ENCODE peak calls at places on chromosomes 2 and 18, in seven cellular contexts. One of them, this sample, is unnamed.

GRCh38 chr2:128777091-128778045 is 458.7 kb upstream of the HS6ST1 start:
- DNase-seq in AG04449: no peak
- DNase-seq in transverse colon: no peak
- DNase-seq in H9: peak
- DNase-seq in astrocyte: no peak
- DNase-seq in progenitor cell of endocrine pancreas: no peak
- DNase-seq in IMR-90: no peak
- DNase-seq in this sample: peak

GRCh38 chr2:232129483-232129882 is 168.0 kb downstream of the DIS3L2 start:
- DNase-seq in IMR-90: no peak
- DNase-seq in progenitor cell of endocrine pancreas: no peak
- DNase-seq in transverse colon: no peak
- DNase-seq in astrocyte: peak
- DNase-seq in H9: no peak
- DNase-seq in AG04449: no peak
- DNase-seq in this sample: no peak

GRCh38 chr2:8214221-8214620 is 467.6 kb upstream of the ID2 start:
- DNase-seq in AG04449: no peak
- DNase-seq in transverse colon: no peak
- DNase-seq in progenitor cell of endocrine pancreas: no peak
- DNase-seq in IMR-90: peak
- DNase-seq in astrocyte: no peak
- DNase-seq in H9: no peak
- DNase-seq in this sample: no peak

GRCh38 chr2:148259674-148260073 is 238.8 kb downstream of the MBD5 start:
- DNase-seq in H9: no peak
- DNase-seq in transverse colon: no peak
- DNase-seq in IMR-90: peak
- DNase-seq in progenitor cell of endocrine pancreas: no peak
- DNase-seq in AG04449: no peak
- DNase-seq in astrocyte: peak
- DNase-seq in this sample: no peak

GRCh38 chr2:54855434-54855833 is 132.0 kb downstream of the EML6 start:
- DNase-seq in AG04449: no peak
- DNase-seq in IMR-90: peak
- DNase-seq in transverse colon: no peak
- DNase-seq in progenitor cell of endocrine pancreas: no peak
- DNase-seq in H9: no peak
- DNase-seq in astrocyte: peak
- DNase-seq in this sample: no peak

GRCh38 chr2:207334631-207335371 is 169.1 kb upstream of the KLF7 start:
- DNase-seq in transverse colon: peak
- DNase-seq in AG04449: peak
- DNase-seq in progenitor cell of endocrine pancreas: no peak
- DNase-seq in H9: peak
- DNase-seq in IMR-90: peak
- DNase-seq in astrocyte: peak
- DNase-seq in this sample: no peak

GRCh38 chr2:166158546-166158945 is 30.7 kb upstream of the SCN1A start:
- DNase-seq in AG04449: no peak
- DNase-seq in transverse colon: no peak
- DNase-seq in IMR-90: no peak
- DNase-seq in H9: no peak
- DNase-seq in progenitor cell of endocrine pancreas: no peak
- DNase-seq in astrocyte: peak
- DNase-seq in this sample: no peak

GRCh38 chr2:180927030-180927686 is 53.2 kb upstream of the UBE2E3 start:
- DNase-seq in AG04449: no peak
- DNase-seq in astrocyte: no peak
- DNase-seq in progenitor cell of endocrine pancreas: no peak
- DNase-seq in IMR-90: peak
- DNase-seq in transverse colon: no peak
- DNase-seq in H9: no peak
- DNase-seq in this sample: no peak

GRCh38 chr2:148927010-148927409 is 52.0 kb downstream of the KIF5C start:
- DNase-seq in AG04449: no peak
- DNase-seq in transverse colon: peak
- DNase-seq in IMR-90: no peak
- DNase-seq in astrocyte: no peak
- DNase-seq in progenitor cell of endocrine pancreas: no peak
- DNase-seq in H9: no peak
- DNase-seq in this sample: no peak

GRCh38 chr2:237878321-237879057 is 19.1 kb downstream of the RAMP1 start:
- DNase-seq in progenitor cell of endocrine pancreas: no peak
- DNase-seq in AG04449: no peak
- DNase-seq in H9: no peak
- DNase-seq in IMR-90: no peak
- DNase-seq in transverse colon: no peak
- DNase-seq in astrocyte: no peak
- DNase-seq in this sample: no peak

GRCh38 chr2:71608441-71608840 is 155.1 kb downstream of the DYSF start:
- DNase-seq in progenitor cell of endocrine pancreas: no peak
- DNase-seq in AG04449: no peak
- DNase-seq in H9: peak
- DNase-seq in transverse colon: no peak
- DNase-seq in astrocyte: no peak
- DNase-seq in IMR-90: no peak
- DNase-seq in this sample: peak

GRCh38 chr18:67600181-67600631 is 83.7 kb upstream of the DSEL start:
- DNase-seq in transverse colon: no peak
- DNase-seq in astrocyte: peak
- DNase-seq in AG04449: no peak
- DNase-seq in H9: no peak
- DNase-seq in IMR-90: peak
- DNase-seq in progenitor cell of endocrine pancreas: no peak
- DNase-seq in this sample: no peak

GRCh38 chr2:149825473-149825872 is 237.9 kb upstream of the MMADHC start:
- DNase-seq in H9: no peak
- DNase-seq in IMR-90: no peak
- DNase-seq in progenitor cell of endocrine pancreas: no peak
- DNase-seq in transverse colon: no peak
- DNase-seq in AG04449: no peak
- DNase-seq in astrocyte: no peak
- DNase-seq in this sample: no peak

GRCh38 chr2:56184500-56184996 is 758 bp downstream of the CCDC85A start:
- DNase-seq in H9: peak
- DNase-seq in progenitor cell of endocrine pancreas: peak
- DNase-seq in AG04449: no peak
- DNase-seq in IMR-90: no peak
- DNase-seq in astrocyte: peak
- DNase-seq in transverse colon: no peak
- DNase-seq in this sample: peak

GRCh38 chr2:205596581-205596980 is 85.7 kb upstream of the NRP2 start:
- DNase-seq in AG04449: no peak
- DNase-seq in progenitor cell of endocrine pancreas: no peak
- DNase-seq in IMR-90: no peak
- DNase-seq in astrocyte: no peak
- DNase-seq in transverse colon: no peak
- DNase-seq in H9: no peak
- DNase-seq in this sample: no peak

GRCh38 chr18:13558132-13558531 is 168.2 kb downstream of the FAM210A start:
- DNase-seq in progenitor cell of endocrine pancreas: no peak
- DNase-seq in transverse colon: no peak
- DNase-seq in H9: peak
- DNase-seq in IMR-90: peak
- DNase-seq in AG04449: no peak
- DNase-seq in astrocyte: peak
- DNase-seq in this sample: peak

GRCh38 chr2:168470880-168471475 is 14.9 kb downstream of the CERS6 start:
- DNase-seq in H9: peak
- DNase-seq in IMR-90: no peak
- DNase-seq in transverse colon: no peak
- DNase-seq in astrocyte: no peak
- DNase-seq in progenitor cell of endocrine pancreas: no peak
- DNase-seq in AG04449: no peak
- DNase-seq in this sample: no peak

GRCh38 chr18:75269140-75269676 is 58.6 kb downstream of the TSHZ1 start:
- DNase-seq in astrocyte: no peak
- DNase-seq in transverse colon: no peak
- DNase-seq in progenitor cell of endocrine pancreas: no peak
- DNase-seq in H9: no peak
- DNase-seq in IMR-90: no peak
- DNase-seq in AG04449: no peak
- DNase-seq in this sample: no peak

GRCh38 chr2:151182396-151182795 is 79.3 kb downstream of the RBM43 start:
- DNase-seq in transverse colon: no peak
- DNase-seq in IMR-90: no peak
- DNase-seq in progenitor cell of endocrine pancreas: no peak
- DNase-seq in AG04449: no peak
- DNase-seq in H9: no peak
- DNase-seq in astrocyte: no peak
- DNase-seq in this sample: no peak

GRCh38 chr2:219820767-219821166 is 193.3 kb downstream of the SLC4A3 start:
- DNase-seq in H9: no peak
- DNase-seq in progenitor cell of endocrine pancreas: no peak
- DNase-seq in astrocyte: no peak
- DNase-seq in IMR-90: no peak
- DNase-seq in transverse colon: no peak
- DNase-seq in AG04449: no peak
- DNase-seq in this sample: no peak

GRCh38 chr18:52582516-52582915 is 242.5 kb downstream of the DCC start:
- DNase-seq in AG04449: no peak
- DNase-seq in progenitor cell of endocrine pancreas: no peak
- DNase-seq in transverse colon: no peak
- DNase-seq in IMR-90: no peak
- DNase-seq in astrocyte: no peak
- DNase-seq in H9: no peak
- DNase-seq in this sample: no peak

GRCh38 chr18:13211537-13211936 is 7.0 kb upstream of the LDLRAD4 start:
- DNase-seq in AG04449: no peak
- DNase-seq in H9: no peak
- DNase-seq in transverse colon: no peak
- DNase-seq in astrocyte: no peak
- DNase-seq in progenitor cell of endocrine pancreas: no peak
- DNase-seq in IMR-90: no peak
- DNase-seq in this sample: no peak

GRCh38 chr2:128424406-128424805 is 105.7 kb upstream of the HS6ST1 start:
- DNase-seq in astrocyte: no peak
- DNase-seq in transverse colon: no peak
- DNase-seq in IMR-90: no peak
- DNase-seq in H9: peak
- DNase-seq in AG04449: no peak
- DNase-seq in progenitor cell of endocrine pancreas: no peak
- DNase-seq in this sample: no peak

GRCh38 chr2:72991980-72992733 is 74.8 kb downstream of the EMX1 start:
- DNase-seq in astrocyte: no peak
- DNase-seq in AG04449: no peak
- DNase-seq in progenitor cell of endocrine pancreas: no peak
- DNase-seq in IMR-90: no peak
- DNase-seq in H9: peak
- DNase-seq in transverse colon: no peak
- DNase-seq in this sample: peak

GRCh38 chr2:72992734-72993102 is 75.4 kb downstream of the EMX1 start:
- DNase-seq in transverse colon: no peak
- DNase-seq in H9: no peak
- DNase-seq in AG04449: no peak
- DNase-seq in IMR-90: no peak
- DNase-seq in progenitor cell of endocrine pancreas: no peak
- DNase-seq in astrocyte: no peak
- DNase-seq in this sample: no peak

GRCh38 chr2:72994282-72994990 is 77.1 kb downstream of the SFXN5 start:
- DNase-seq in progenitor cell of endocrine pancreas: no peak
- DNase-seq in H9: peak
- DNase-seq in AG04449: no peak
- DNase-seq in transverse colon: no peak
- DNase-seq in astrocyte: no peak
- DNase-seq in IMR-90: no peak
- DNase-seq in this sample: peak

GRCh38 chr2:72993585-72994280 is 76.4 kb downstream of the EMX1 start:
- DNase-seq in H9: peak
- DNase-seq in astrocyte: no peak
- DNase-seq in AG04449: no peak
- DNase-seq in IMR-90: no peak
- DNase-seq in progenitor cell of endocrine pancreas: no peak
- DNase-seq in transverse colon: no peak
- DNase-seq in this sample: peak

GRCh38 chr2:72993147-72993546 is 75.8 kb downstream of the EMX1 start:
- DNase-seq in AG04449: no peak
- DNase-seq in progenitor cell of endocrine pancreas: no peak
- DNase-seq in H9: peak
- DNase-seq in astrocyte: no peak
- DNase-seq in IMR-90: peak
- DNase-seq in transverse colon: no peak
- DNase-seq in this sample: peak
- TF ChIP-seq CTCF in AG04449: peak
- TF ChIP-seq CTCF in progenitor cell of endocrine pancreas: peak
- TF ChIP-seq CTCF in H9: peak
- TF ChIP-seq CTCF in astrocyte: peak
- TF ChIP-seq CTCF in IMR-90: peak
- TF ChIP-seq CTCF in transverse colon: peak
- TF ChIP-seq CTCF in this sample: peak

GRCh38 chr2:106581755-106582430 is 94.7 kb downstream of the CD8B2 start:
- DNase-seq in transverse colon: peak
- DNase-seq in IMR-90: peak
- DNase-seq in AG04449: no peak
- DNase-seq in progenitor cell of endocrine pancreas: peak
- DNase-seq in H9: peak
- DNase-seq in astrocyte: peak
- DNase-seq in this sample: no peak
- TF ChIP-seq CTCF in transverse colon: no peak
- TF ChIP-seq CTCF in IMR-90: peak
- TF ChIP-seq CTCF in AG04449: peak
- TF ChIP-seq CTCF in progenitor cell of endocrine pancreas: no peak
- TF ChIP-seq CTCF in H9: no peak
- TF ChIP-seq CTCF in astrocyte: no peak
- TF ChIP-seq CTCF in this sample: no peak

GRCh38 chr2:240831594-240832204 is 11.7 kb upstream of the KIF1A start:
- DNase-seq in transverse colon: no peak
- DNase-seq in astrocyte: no peak
- DNase-seq in IMR-90: no peak
- DNase-seq in AG04449: no peak
- DNase-seq in progenitor cell of endocrine pancreas: no peak
- DNase-seq in H9: peak
- DNase-seq in this sample: no peak
- TF ChIP-seq CTCF in transverse colon: no peak
- TF ChIP-seq CTCF in astrocyte: no peak
- TF ChIP-seq CTCF in IMR-90: no peak
- TF ChIP-seq CTCF in AG04449: no peak
- TF ChIP-seq CTCF in progenitor cell of endocrine pancreas: no peak
- TF ChIP-seq CTCF in H9: no peak
- TF ChIP-seq CTCF in this sample: no peak

GRCh38 chr2:52611757-52612156 is 1155.8 kb upstream of the CHAC2 start:
- DNase-seq in transverse colon: no peak
- DNase-seq in IMR-90: no peak
- DNase-seq in AG04449: no peak
- DNase-seq in progenitor cell of endocrine pancreas: no peak
- DNase-seq in astrocyte: no peak
- DNase-seq in H9: no peak
- DNase-seq in this sample: no peak

GRCh38 chr2:52608030-52608429 is 1159.6 kb upstream of the CHAC2 start:
- DNase-seq in IMR-90: no peak
- DNase-seq in H9: no peak
- DNase-seq in astrocyte: no peak
- DNase-seq in transverse colon: no peak
- DNase-seq in progenitor cell of endocrine pancreas: no peak
- DNase-seq in AG04449: no peak
- DNase-seq in this sample: no peak

DNA sequence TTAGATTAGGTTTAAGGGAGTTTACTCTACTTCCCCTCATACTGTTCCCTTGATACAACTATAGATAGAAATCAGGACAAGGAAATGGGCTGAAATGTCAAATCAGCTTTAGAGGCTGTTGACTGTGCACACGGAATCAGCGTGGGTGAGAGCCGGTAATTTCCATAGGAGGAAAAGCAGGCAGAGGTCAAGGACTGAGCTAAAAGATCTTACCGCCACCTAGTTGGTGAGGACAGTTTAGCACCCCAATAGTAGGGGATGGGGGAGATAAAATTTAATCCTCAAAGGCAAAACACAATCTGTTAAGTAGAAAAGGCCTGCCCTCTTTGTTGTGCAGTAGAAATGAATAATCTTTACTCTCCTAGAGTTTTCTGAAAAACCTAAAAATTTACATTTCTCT is 1154.5 kb upstream of the CHAC2 start:
- DNase-seq in H9: peak
- DNase-seq in progenitor cell of endocrine pancreas: no peak
- DNase-seq in transverse colon: no peak
- DNase-seq in astrocyte: no peak
- DNase-seq in IMR-90: no peak
- DNase-seq in AG04449: no peak
- DNase-seq in this sample: no peak
- TF ChIP-seq CTCF in H9: peak
- TF ChIP-seq CTCF in progenitor cell of endocrine pancreas: peak
- TF ChIP-seq CTCF in transverse colon: no peak
- TF ChIP-seq CTCF in astrocyte: no peak
- TF ChIP-seq CTCF in IMR-90: no peak
- TF ChIP-seq CTCF in AG04449: no peak
- TF ChIP-seq CTCF in this sample: peak